ENCODE peak calls at places on chromosomes 11 and 22, in seven cellular contexts. One of them, this sample, is unnamed.

GRCh38 chr22:24118689-24119384 is 62.5 kb upstream of the SUSD2 start:
- DNase-seq in right lobe of liver: no peak
- DNase-seq in tibial artery: no peak
- DNase-seq in psoas muscle: peak; percentile 45
- DNase-seq in lower lobe of right lung: peak; percentile 42
- DNase-seq in right atrium auricular region: no peak
- DNase-seq in PC-3: no peak
- DNase-seq in this sample: no peak

GRCh38 chr11:92154611-92155010 is 70.0 kb upstream of the FAT3 start:
- DNase-seq in right lobe of liver: no peak
- DNase-seq in tibial artery: no peak
- DNase-seq in psoas muscle: no peak
- DNase-seq in lower lobe of right lung: no peak
- DNase-seq in right atrium auricular region: no peak
- DNase-seq in PC-3: no peak
- DNase-seq in this sample: no peak

GRCh38 chr11:35792148-35792845 is 129.7 kb downstream of the TRIM44 start:
- DNase-seq in right lobe of liver: no peak
- DNase-seq in tibial artery: no peak
- DNase-seq in psoas muscle: no peak
- DNase-seq in lower lobe of right lung: no peak
- DNase-seq in right atrium auricular region: no peak
- DNase-seq in PC-3: no peak
- DNase-seq in this sample: peak; percentile 35

GRCh38 chr11:30635401-30635989 is 49.3 kb upstream of the MPPED2 start:
- DNase-seq in right lobe of liver: no peak
- DNase-seq in tibial artery: no peak
- DNase-seq in psoas muscle: no peak
- DNase-seq in lower lobe of right lung: no peak
- DNase-seq in right atrium auricular region: no peak
- DNase-seq in PC-3: no peak
- DNase-seq in this sample: peak; percentile 0

GRCh38 chr11:3165152-3165705 is at the start of gene OSBPL5:
- DNase-seq in right lobe of liver: peak; percentile 72
- DNase-seq in tibial artery: peak; percentile 79
- DNase-seq in psoas muscle: peak; percentile 81
- DNase-seq in lower lobe of right lung: peak; percentile 83
- DNase-seq in right atrium auricular region: no peak
- DNase-seq in PC-3: peak; percentile 69
- DNase-seq in this sample: peak; percentile 77

GRCh38 chr11:111417766-111418435 is 38.8 kb upstream of the POU2AF1 start:
- DNase-seq in right lobe of liver: no peak
- DNase-seq in tibial artery: peak; percentile 60
- DNase-seq in psoas muscle: peak; percentile 37
- DNase-seq in lower lobe of right lung: no peak
- DNase-seq in right atrium auricular region: no peak
- DNase-seq in PC-3: no peak
- DNase-seq in this sample: peak; percentile 60

GRCh38 chr11:107702723-107703122 is 9.1 kb downstream of the SLN start:
- DNase-seq in right lobe of liver: no peak
- DNase-seq in tibial artery: no peak
- DNase-seq in psoas muscle: no peak
- DNase-seq in lower lobe of right lung: no peak
- DNase-seq in right atrium auricular region: no peak
- DNase-seq in PC-3: peak; percentile 45
- DNase-seq in this sample: no peak

GRCh38 chr22:44449061-44449682 is 48.9 kb downstream of the RTL6 start:
- DNase-seq in right lobe of liver: no peak
- DNase-seq in tibial artery: no peak
- DNase-seq in psoas muscle: peak; percentile 29
- DNase-seq in lower lobe of right lung: no peak
- DNase-seq in right atrium auricular region: no peak
- DNase-seq in PC-3: peak; percentile 89
- DNase-seq in this sample: peak; percentile 88

GRCh38 chr22:25919452-25919851 is 177.5 kb downstream of the MYO18B start:
- DNase-seq in right lobe of liver: no peak
- DNase-seq in tibial artery: no peak
- DNase-seq in psoas muscle: no peak
- DNase-seq in lower lobe of right lung: no peak
- DNase-seq in right atrium auricular region: no peak
- DNase-seq in PC-3: no peak
- DNase-seq in this sample: no peak

GRCh38 chr11:44066732-44067131 is 662 bp downstream of the ACCS start:
- DNase-seq in right lobe of liver: no peak
- DNase-seq in tibial artery: no peak
- DNase-seq in psoas muscle: no peak
- DNase-seq in lower lobe of right lung: no peak
- DNase-seq in right atrium auricular region: peak; percentile 51
- DNase-seq in PC-3: peak; percentile 89
- DNase-seq in this sample: peak; percentile 79

GRCh38 chr22:40040927-40041326 is 46.2 kb downstream of the FAM83F start:
- DNase-seq in right lobe of liver: no peak
- DNase-seq in tibial artery: peak; percentile 64
- DNase-seq in psoas muscle: peak; percentile 33
- DNase-seq in lower lobe of right lung: no peak
- DNase-seq in right atrium auricular region: no peak
- DNase-seq in PC-3: peak; percentile 73
- DNase-seq in this sample: peak; percentile 5

GRCh38 chr11:110490886-110491285 is 61.1 kb downstream of the FDX1 start:
- DNase-seq in right lobe of liver: no peak
- DNase-seq in tibial artery: peak; percentile 57
- DNase-seq in psoas muscle: peak; percentile 29
- DNase-seq in lower lobe of right lung: no peak
- DNase-seq in right atrium auricular region: no peak
- DNase-seq in PC-3: peak; percentile 69
- DNase-seq in this sample: no peak

GRCh38 chr11:75781831-75782230 is 13.3 kb downstream of the DGAT2 start:
- DNase-seq in right lobe of liver: peak; percentile 30
- DNase-seq in tibial artery: no peak
- DNase-seq in psoas muscle: no peak
- DNase-seq in lower lobe of right lung: no peak
- DNase-seq in right atrium auricular region: no peak
- DNase-seq in PC-3: no peak
- DNase-seq in this sample: no peak

GRCh38 chr22:45743687-45744086 is 72.1 kb downstream of the ATXN10 start:
- DNase-seq in right lobe of liver: no peak
- DNase-seq in tibial artery: no peak
- DNase-seq in psoas muscle: no peak
- DNase-seq in lower lobe of right lung: no peak
- DNase-seq in right atrium auricular region: no peak
- DNase-seq in PC-3: peak; percentile 88
- DNase-seq in this sample: no peak

GRCh38 chr11:27830206-27830605 is 130.0 kb upstream of the BDNF start:
- DNase-seq in right lobe of liver: no peak
- DNase-seq in tibial artery: no peak
- DNase-seq in psoas muscle: no peak
- DNase-seq in lower lobe of right lung: no peak
- DNase-seq in right atrium auricular region: no peak
- DNase-seq in PC-3: no peak
- DNase-seq in this sample: no peak

GRCh38 chr22:25845985-25846745 is 104.2 kb downstream of the MYO18B start:
- DNase-seq in right lobe of liver: no peak
- DNase-seq in tibial artery: no peak
- DNase-seq in psoas muscle: no peak
- DNase-seq in lower lobe of right lung: no peak
- DNase-seq in right atrium auricular region: no peak
- DNase-seq in PC-3: no peak
- DNase-seq in this sample: no peak

GRCh38 chr11:130146797-130147196 is 12.8 kb upstream of the ST14 start:
- DNase-seq in right lobe of liver: no peak
- DNase-seq in tibial artery: peak; percentile 61
- DNase-seq in psoas muscle: no peak
- DNase-seq in lower lobe of right lung: no peak
- DNase-seq in right atrium auricular region: no peak
- DNase-seq in PC-3: peak; percentile 45
- DNase-seq in this sample: peak; percentile 25

GRCh38 chr22:49535126-49535525 is 292.5 kb downstream of the BRD1 start:
- DNase-seq in right lobe of liver: no peak
- DNase-seq in tibial artery: peak; percentile 7
- DNase-seq in psoas muscle: no peak
- DNase-seq in lower lobe of right lung: no peak
- DNase-seq in right atrium auricular region: no peak
- DNase-seq in PC-3: no peak
- DNase-seq in this sample: no peak

GRCh38 chr22:49534386-49534785 is 293.3 kb downstream of the BRD1 start:
- DNase-seq in right lobe of liver: no peak
- DNase-seq in tibial artery: peak; percentile 3
- DNase-seq in psoas muscle: no peak
- DNase-seq in lower lobe of right lung: no peak
- DNase-seq in right atrium auricular region: no peak
- DNase-seq in PC-3: no peak
- DNase-seq in this sample: no peak

GRCh38 chr22:49535527-49536125 is 292.0 kb downstream of the BRD1 start:
- DNase-seq in right lobe of liver: no peak
- DNase-seq in tibial artery: peak; percentile 7
- DNase-seq in psoas muscle: no peak
- DNase-seq in lower lobe of right lung: no peak
- DNase-seq in right atrium auricular region: no peak
- DNase-seq in PC-3: no peak
- DNase-seq in this sample: no peak

GRCh38 chr22:49538006-49538405 is 289.7 kb downstream of the BRD1 start:
- DNase-seq in right lobe of liver: no peak
- DNase-seq in tibial artery: peak; percentile 5
- DNase-seq in psoas muscle: no peak
- DNase-seq in lower lobe of right lung: no peak
- DNase-seq in right atrium auricular region: no peak
- DNase-seq in PC-3: no peak
- DNase-seq in this sample: no peak

DNA sequence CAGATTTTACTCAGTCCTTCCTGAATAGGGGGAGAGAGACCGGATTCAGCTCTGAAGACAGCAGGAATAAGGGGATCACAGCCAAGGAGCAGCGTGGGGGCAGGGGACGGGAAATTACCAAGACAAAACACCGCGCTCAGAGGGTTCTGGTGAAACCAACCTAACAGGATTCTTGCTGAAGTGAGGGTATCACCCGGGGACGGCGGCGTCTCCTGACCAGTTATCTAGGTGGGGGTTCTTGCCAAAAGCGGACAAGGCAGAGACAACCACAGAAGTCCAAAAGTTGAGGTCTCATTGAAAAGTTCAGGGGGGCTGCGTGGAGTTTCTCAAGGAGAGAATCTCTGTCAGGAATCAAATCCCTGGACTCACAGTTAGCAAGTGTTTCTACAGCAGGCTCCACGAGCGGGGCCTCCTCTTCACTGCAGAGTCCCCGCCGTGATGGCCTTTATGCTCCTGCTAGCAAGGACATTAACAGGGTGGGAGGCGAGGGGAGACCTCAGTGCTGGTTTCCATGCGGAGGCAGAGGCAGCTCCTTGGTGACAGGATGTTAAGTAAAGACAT is 291.0 kb downstream of the BRD1 start:
- DNase-seq in right lobe of liver: no peak
- DNase-seq in tibial artery: peak; percentile 11
- DNase-seq in psoas muscle: no peak
- DNase-seq in lower lobe of right lung: no peak
- DNase-seq in right atrium auricular region: no peak
- DNase-seq in PC-3: no peak
- DNase-seq in this sample: no peak
- H3K27ac ChIP-seq in right lobe of liver: no peak overlapping the region
- H3K27ac ChIP-seq in tibial artery: no peak overlapping the region
- H3K27ac ChIP-seq in psoas muscle: no peak overlapping the region
- H3K27ac ChIP-seq in lower lobe of right lung: no peak overlapping the region
- H3K27ac ChIP-seq in right atrium auricular region: no peak overlapping the region
- H3K27ac ChIP-seq in PC-3: no peak overlapping the region
- H3K27ac ChIP-seq in this sample: no peak overlapping the region

DNA sequence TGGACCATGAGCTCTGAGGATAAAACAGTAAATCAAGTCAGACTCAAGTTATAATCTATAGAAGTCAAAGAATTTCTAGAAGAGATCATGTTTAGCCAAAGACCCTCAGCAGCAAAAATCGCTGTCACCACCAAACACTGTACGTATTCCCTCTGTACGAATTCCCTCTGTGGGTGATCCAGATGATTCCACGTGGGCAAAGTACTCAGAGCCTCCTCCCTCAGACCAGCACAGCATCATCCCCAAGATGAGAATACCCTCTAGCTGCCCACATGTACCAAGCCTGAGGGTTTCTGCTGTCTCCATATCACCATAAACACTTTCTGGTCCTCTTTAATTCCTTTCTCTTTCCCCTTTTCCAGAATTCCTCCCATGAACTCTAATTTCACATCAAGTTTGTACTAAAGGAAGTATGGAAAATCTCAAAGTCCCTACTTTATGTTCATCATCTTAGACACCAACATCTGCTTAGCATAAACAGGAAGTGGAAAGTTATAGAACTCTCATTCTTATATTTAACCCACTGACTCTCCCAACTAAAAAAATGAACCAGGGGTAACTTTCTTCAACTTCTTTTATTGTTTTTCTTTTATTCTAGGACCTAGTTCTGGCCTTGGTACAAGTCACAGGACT is 18.7 kb downstream of the JAML start:
- DNase-seq in right lobe of liver: no peak
- DNase-seq in tibial artery: no peak
- DNase-seq in psoas muscle: no peak
- DNase-seq in lower lobe of right lung: no peak
- DNase-seq in right atrium auricular region: no peak
- DNase-seq in PC-3: no peak
- DNase-seq in this sample: no peak
- H3K4me3 ChIP-seq in right lobe of liver: no peak overlapping the region
- H3K4me3 ChIP-seq in tibial artery: no peak overlapping the region
- H3K4me3 ChIP-seq in psoas muscle: no peak overlapping the region
- H3K4me3 ChIP-seq in lower lobe of right lung: no peak overlapping the region
- H3K4me3 ChIP-seq in right atrium auricular region: no peak overlapping the region
- H3K4me3 ChIP-seq in PC-3: no peak overlapping the region
- H3K4me3 ChIP-seq in this sample: no peak overlapping the region

DNA sequence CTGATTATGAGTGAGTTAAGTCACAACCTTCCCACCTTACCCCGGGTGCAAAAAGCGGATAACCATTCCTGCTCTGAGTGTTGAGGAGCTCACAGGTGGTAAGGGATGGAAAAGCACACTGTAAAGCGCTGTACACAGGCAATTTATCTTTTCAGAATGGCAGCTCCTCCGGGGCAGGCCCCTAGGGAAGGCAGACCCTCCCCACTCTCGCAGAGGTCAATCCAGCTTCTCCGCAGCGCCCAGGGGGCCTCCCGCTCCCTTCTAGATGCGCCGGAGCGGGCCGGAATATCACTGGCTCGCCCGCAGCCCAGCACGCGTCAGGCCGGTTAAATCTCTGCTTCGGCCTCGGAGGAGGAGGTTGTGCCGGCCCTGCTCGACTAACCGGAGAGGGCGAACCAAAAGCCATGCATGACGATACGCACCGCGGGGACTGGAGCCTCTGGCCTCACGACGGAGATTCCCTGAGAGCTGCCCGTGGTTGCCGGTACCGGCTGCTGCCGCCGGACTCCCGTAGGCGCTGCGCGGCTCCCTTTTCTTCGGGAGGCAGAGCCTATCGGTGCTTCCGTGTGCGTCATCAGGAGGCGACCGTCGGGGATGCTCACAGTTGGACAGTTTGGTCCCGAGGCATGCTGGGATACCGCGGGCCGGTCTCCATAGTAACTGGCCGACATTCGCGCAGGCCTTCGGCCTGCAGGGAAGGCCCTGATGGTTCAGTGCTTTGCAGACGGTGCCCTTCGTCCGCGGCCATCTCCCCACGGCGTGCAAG is at the start of gene BRMS1:
- DNase-seq in right lobe of liver: peak; percentile 99
- DNase-seq in tibial artery: peak; percentile 99
- DNase-seq in psoas muscle: peak; percentile 99
- DNase-seq in lower lobe of right lung: peak; percentile 100
- DNase-seq in right atrium auricular region: peak; percentile 98
- DNase-seq in PC-3: peak; percentile 99
- DNase-seq in this sample: peak; percentile 98
- TF ChIP-seq CTCF in right lobe of liver: peak; percentile 30
- TF ChIP-seq CTCF in tibial artery: peak; percentile 46
- TF ChIP-seq CTCF in psoas muscle: peak; percentile 28
- TF ChIP-seq CTCF in lower lobe of right lung: peak; percentile 30
- TF ChIP-seq CTCF in right atrium auricular region: peak; percentile 40
- TF ChIP-seq CTCF in PC-3: no peak
- TF ChIP-seq CTCF in this sample: no peak

GRCh38 chr22:30014244-30014643 is 66.0 kb upstream of the HORMAD2 start:
- DNase-seq in right lobe of liver: no peak
- DNase-seq in tibial artery: no peak
- DNase-seq in psoas muscle: no peak
- DNase-seq in lower lobe of right lung: no peak
- DNase-seq in right atrium auricular region: no peak
- DNase-seq in PC-3: no peak
- DNase-seq in this sample: no peak
- H3K27ac ChIP-seq in right lobe of liver: no peak overlapping the region
- H3K27ac ChIP-seq in tibial artery: no peak overlapping the region
- H3K27ac ChIP-seq in psoas muscle: no peak overlapping the region
- H3K27ac ChIP-seq in lower lobe of right lung: no peak overlapping the region
- H3K27ac ChIP-seq in right atrium auricular region: no peak overlapping the region
- H3K27ac ChIP-seq in PC-3: no peak overlapping the region
- H3K27ac ChIP-seq in this sample: no peak overlapping the region